ENCODE peak calls at places on chromosomes 11 and 22, in six cellular contexts. T, N, M, R, S and B are unnamed samples.

GRCh38 chr11:19693146-19693545 is 19.5 kb upstream of the NAV2 start:
- DNase-seq in T (no peak), N (no peak), M (no peak), R (no peak), S (no peak), B (no peak)

GRCh38 chr22:42648368-42649260 is 578 bp downstream of the CYB5R3 start:
- DNase-seq in T (peak; percentile 84), N (peak; percentile 50), M (peak; percentile 79), R (peak; percentile 45), S (peak; percentile 80), B (no peak)

GRCh38 chr11:31160504-31161422 is 208.8 kb downstream of the DCDC1 start:
- DNase-seq in T (no peak), N (no peak), M (no peak), R (no peak), S (no peak), B (no peak)

GRCh38 chr11:12556788-12557384 is 117.3 kb upstream of the TEAD1 start:
- DNase-seq in T (no peak), N (peak; percentile 81), M (peak; percentile 80), R (peak; percentile 98), S (peak; percentile 64), B (no peak)

GRCh38 chr22:20953668-20954500 is 13.2 kb upstream of the AIFM3 start:
- DNase-seq in T (no peak), N (no peak), M (no peak), R (peak; percentile 88), S (no peak), B (no peak)

GRCh38 chr11:67230886-67231285 is 35.4 kb upstream of the GRK2 start:
- DNase-seq in T (no peak), N (no peak), M (no peak), R (no peak), S (no peak), B (no peak)

GRCh38 chr22:20203142-20204099 is 52.6 kb upstream of the CCDC188 start:
- DNase-seq in T (no peak), N (no peak), M (peak; percentile 37), R (no peak), S (peak; percentile 64), B (no peak)

GRCh38 chr22:33227791-33228190 is 169.6 kb upstream of the SYN3 start:
- DNase-seq in T (no peak), N (no peak), M (no peak), R (no peak), S (no peak), B (no peak)

GRCh38 chr11:17392872-17393271 is 4.4 kb upstream of the KCNJ11 start:
- DNase-seq in T (peak; percentile 74), N (no peak), M (no peak), R (no peak), S (no peak), B (no peak)

GRCh38 chr22:28801845-28802594 is 1.7 kb upstream of the XBP1 start:
- DNase-seq in T (no peak), N (no peak), M (peak; percentile 65), R (no peak), S (no peak), B (no peak)

GRCh38 chr11:64206457-64207246 is at the start of gene FERMT3:
- DNase-seq in T (peak; percentile 97), N (peak; percentile 34), M (peak; percentile 83), R (no peak), S (peak; percentile 89), B (no peak)

GRCh38 chr22:36736701-36737320 is 33.3 kb upstream of the CACNG2 start:
- DNase-seq in T (no peak), N (no peak), M (peak; percentile 11), R (no peak), S (no peak), B (peak; percentile 60)

GRCh38 chr11:35822815-35823495 is 120.9 kb upstream of the LDLRAD3 start:
- DNase-seq in T (no peak), N (no peak), M (no peak), R (no peak), S (no peak), B (no peak)

GRCh38 chr11:31956310-31956709 is 134.6 kb upstream of the RCN1 start:
- DNase-seq in T (no peak), N (no peak), M (no peak), R (no peak), S (no peak), B (no peak)

GRCh38 chr11:110762596-110762995 is 50.4 kb upstream of the ARHGAP20 start:
- DNase-seq in T (no peak), N (no peak), M (no peak), R (no peak), S (no peak), B (no peak)

GRCh38 chr11:95977534-95978174 is 53.7 kb upstream of the MTMR2 start:
- DNase-seq in T (no peak), N (no peak), M (no peak), R (peak; percentile 69), S (no peak), B (no peak)

GRCh38 chr11:81033779-81034550 is 1593.1 kb upstream of the TENM4 start:
- DNase-seq in T (no peak), N (no peak), M (no peak), R (no peak), S (no peak), B (no peak)

GRCh38 chr11:114440971-114441810 is 1.9 kb downstream of the REXO2 start:
- DNase-seq in T (no peak), N (no peak), M (no peak), R (no peak), S (no peak), B (no peak)
- H3K4me3 ChIP-seq in T (peak overlapping the region; percentile 80), N (peak overlapping the region; percentile 83), M (peak overlapping the region; percentile 95), R (peak overlapping the region; percentile 77), S (peak overlapping the region; percentile 92), B (peak overlapping the region; percentile 94)

GRCh38 chr22:22058649-22059475 is 76.3 kb upstream of the TOP3B start:
- DNase-seq in T (no peak), N (no peak), M (no peak), R (no peak), S (no peak), B (no peak)

GRCh38 chr22:22059476-22060002 is 77.0 kb upstream of the TOP3B start:
- DNase-seq in T (no peak), N (no peak), M (no peak), R (no peak), S (no peak), B (no peak)

GRCh38 chr22:22060200-22061084 is 77.9 kb upstream of the TOP3B start:
- DNase-seq in T (peak; percentile 95), N (peak; percentile 21), M (no peak), R (peak; percentile 53), S (peak; percentile 79), B (no peak)

GRCh38 chr22:22062306-22062793 is 79.8 kb upstream of the TOP3B start:
- DNase-seq in T (no peak), N (no peak), M (no peak), R (no peak), S (no peak), B (no peak)

GRCh38 chr22:22061085-22062077 is 78.8 kb upstream of the TOP3B start:
- DNase-seq in T (no peak), N (peak; percentile 77), M (no peak), R (peak; percentile 93), S (no peak), B (no peak)
- TF ChIP-seq CTCF in T (peak; percentile 4), N (peak; percentile 21), M (no peak), R (peak; percentile 51), S (no peak), B (no peak)

DNA sequence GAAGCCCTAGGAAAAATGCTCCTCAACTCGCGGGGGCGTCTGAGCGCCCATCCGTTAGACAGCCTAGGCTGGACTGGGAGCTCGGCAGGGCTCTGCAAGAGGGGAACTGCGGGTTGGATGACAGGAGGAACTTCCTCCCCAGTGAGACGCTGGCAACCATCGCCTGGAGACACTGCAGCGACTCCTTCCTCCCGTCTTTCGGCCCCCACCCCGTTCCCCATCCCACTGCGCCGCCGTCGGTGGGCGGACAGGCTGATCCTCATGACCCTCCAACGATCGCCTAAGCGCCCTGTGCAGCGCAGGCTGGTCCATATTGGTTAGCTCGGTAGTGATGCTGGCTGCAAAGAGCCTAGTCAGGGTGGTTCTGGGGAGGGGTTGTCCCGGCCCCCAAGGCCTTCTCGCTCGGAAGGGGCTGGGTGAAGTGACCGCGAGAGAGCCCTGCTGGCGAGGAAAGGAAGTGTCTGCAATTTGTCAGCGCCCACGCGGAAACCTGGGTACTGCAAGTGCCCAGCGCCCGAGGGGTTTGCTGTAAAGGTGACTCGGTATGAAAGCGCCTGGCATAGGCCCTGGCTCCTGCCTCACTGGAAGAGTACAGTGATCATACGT is 638 bp downstream of the NRGN start:
- DNase-seq in T (peak; percentile 87), N (no peak), M (no peak), R (no peak), S (peak; percentile 77), B (no peak)
- H3K27ac ChIP-seq in T (peak overlapping the region; percentile 39), N (peak overlapping the region; percentile 53), M (peak overlapping the region; percentile 12), R (no peak overlapping the region), S (peak overlapping the region; percentile 56), B (peak overlapping the region; percentile 78)

DNA sequence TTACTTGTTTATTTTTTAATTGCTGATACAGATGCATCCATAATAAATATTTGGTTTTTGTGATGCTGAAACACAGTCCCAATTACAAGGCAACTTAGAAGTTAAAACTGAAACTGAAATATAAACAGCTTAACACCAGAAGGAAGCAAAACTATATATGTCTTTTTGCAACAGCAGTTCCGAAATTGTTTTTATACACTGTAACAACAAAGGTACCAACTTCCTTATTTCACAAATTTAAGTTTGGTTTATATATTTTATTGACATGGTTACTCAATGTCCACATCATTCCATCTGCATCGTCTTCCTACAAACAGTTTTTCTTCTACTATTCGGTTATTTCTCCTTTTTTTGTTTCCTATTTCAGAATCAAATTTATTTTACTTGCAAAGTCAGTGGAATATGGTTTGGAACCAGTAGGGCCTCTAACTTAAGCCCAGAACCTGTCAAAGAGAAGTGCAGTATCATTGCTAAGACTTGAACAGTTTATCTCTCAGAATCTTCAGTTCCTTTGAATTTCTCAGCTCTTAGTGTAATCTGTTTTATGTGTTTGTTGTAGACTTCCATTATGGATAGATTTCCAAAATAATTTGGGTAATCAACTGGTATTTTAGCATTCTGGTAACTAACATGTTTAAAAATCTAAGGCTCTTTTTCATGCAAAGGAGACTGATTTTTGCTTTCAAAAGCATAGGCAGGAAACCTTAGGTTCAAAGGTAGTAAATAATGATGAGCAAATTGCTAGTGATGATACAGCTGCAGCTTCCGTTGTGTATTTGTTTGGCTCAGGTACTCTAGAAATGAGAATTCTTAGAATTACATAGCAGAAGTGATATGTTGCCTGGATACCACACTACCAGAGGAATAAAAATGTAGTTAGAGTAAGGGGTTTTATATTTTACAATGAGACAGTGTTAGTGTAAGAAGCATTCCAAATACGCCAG is 8.2 kb upstream of the HSPA8 start:
- DNase-seq in T (no peak), N (no peak), M (no peak), R (no peak), S (no peak), B (no peak)
- H3K4me3 ChIP-seq in T (peak overlapping the region; percentile 33), N (no peak overlapping the region), M (peak overlapping the region; percentile 2), R (no peak overlapping the region), S (peak overlapping the region; percentile 24), B (peak overlapping the region; percentile 7)

GRCh38 chr11:22659783-22660182 is 6.6 kb upstream of the GAS2 start:
- DNase-seq in T (no peak), N (no peak), M (no peak), R (no peak), S (no peak), B (no peak)
- TF ChIP-seq CTCF in T (no peak), N (no peak), M (no peak), R (no peak), S (no peak), B (no peak)